ENCODE peak calls at places on chromosomes 12 and 14, in four cellular contexts. B is A549, O is Peyer's patch, A is sigmoid colon. P is an unnamed sample.

GRCh38 chr14:40616579-40616978 is 990.1 kb upstream of the LRFN5 start:
- DNase-seq in B (no peak), O (no peak), A (no peak), P (no peak)

GRCh38 chr12:74051848-74052247 is 485.8 kb upstream of the ATXN7L3B start:
- DNase-seq in B (no peak), O (no peak), A (no peak), P (no peak)

GRCh38 chr12:64612843-64613242 is 2.5 kb downstream of the RASSF3 start:
- DNase-seq in B (no peak), O (no peak), A (no peak), P (no peak)

GRCh38 chr12:100843061-100843460 is 48.5 kb downstream of the ANO4 start:
- DNase-seq in B (no peak), O (no peak), A (no peak), P (no peak)

GRCh38 chr14:21467620-21468019 is 9.1 kb downstream of the RAB2B start:
- DNase-seq in B (no peak), O (no peak), A (no peak), P (no peak)

GRCh38 chr14:50864911-50865310 is 6.9 kb upstream of the ABHD12B start:
- DNase-seq in B (no peak), O (no peak), A (no peak), P (no peak)

GRCh38 chr12:3456809-3457208 is 34.2 kb upstream of the PRMT8 start:
- DNase-seq in B (peak; percentile 15), O (no peak), A (no peak), P (no peak)

GRCh38 chr14:102781063-102781462 is 3.8 kb downstream of the TRAF3 start:
- DNase-seq in B (no peak), O (no peak), A (no peak), P (no peak)

GRCh38 chr12:65248656-65249633 is 29.5 kb upstream of the MSRB3 start:
- DNase-seq in B (no peak), O (no peak), A (no peak), P (no peak)

GRCh38 chr14:39014460-39014859 is 88.6 kb downstream of the SEC23A start:
- DNase-seq in B (no peak), O (no peak), A (no peak), P (no peak)

GRCh38 chr12:1204581-1205121 is 213.6 kb downstream of the ERC1 start:
- DNase-seq in B (no peak), O (no peak), A (no peak), P (no peak)

GRCh38 chr14:100428727-100429126 is 105.6 kb downstream of the SLC25A47 start:
- DNase-seq in B (no peak), O (no peak), A (no peak), P (no peak)

GRCh38 chr14:77092676-77093075 is 5.4 kb upstream of the CIPC start:
- DNase-seq in B (no peak), O (no peak), A (no peak), P (no peak)

GRCh38 chr12:116955382-116956021 is 44.8 kb downstream of the FBXW8 start:
- DNase-seq in B (peak; percentile 68), O (peak; percentile 66), A (no peak), P (no peak)

GRCh38 chr14:96762650-96763049 is 34.5 kb upstream of the VRK1 start:
- DNase-seq in B (peak; percentile 76), O (no peak), A (no peak), P (no peak)

GRCh38 chr12:2057041-2057792 is 4.4 kb downstream of the CACNA1C start:
- DNase-seq in B (peak; percentile 49), O (peak; percentile 78), A (peak; percentile 90), P (no peak)

GRCh38 chr12:15220961-15221885 is at the start of gene RERG:
- DNase-seq in B (peak; percentile 78), O (peak; percentile 85), A (peak; percentile 91), P (peak; percentile 68)

GRCh38 chr14:52977798-52978197 is 26.9 kb upstream of the FERMT2 start:
- DNase-seq in B (no peak), O (no peak), A (no peak), P (no peak)

GRCh38 chr12:133107121-133107520 is 23.0 kb downstream of the ZNF891 start:
- DNase-seq in B (no peak), O (no peak), A (no peak), P (no peak)

GRCh38 chr12:124370851-124371250 is 76.0 kb downstream of the RFLNA start:
- DNase-seq in B (no peak), O (no peak), A (no peak), P (no peak)

GRCh38 chr12:124370384-124370783 is 75.5 kb downstream of the RFLNA start:
- DNase-seq in B (no peak), O (no peak), A (no peak), P (no peak)

GRCh38 chr12:124372831-124373230 is 77.9 kb downstream of the RFLNA start:
- DNase-seq in B (no peak), O (no peak), A (no peak), P (no peak)

GRCh38 chr12:124371366-124371765 is 76.5 kb downstream of the RFLNA start:
- DNase-seq in B (no peak), O (no peak), A (no peak), P (no peak)

GRCh38 chr12:124371970-124372555 is 77.2 kb downstream of the RFLNA start:
- DNase-seq in B (no peak), O (no peak), A (no peak), P (no peak)
- TF ChIP-seq CTCF in B (no peak), O (no peak), A (no peak), P (no peak)

DNA sequence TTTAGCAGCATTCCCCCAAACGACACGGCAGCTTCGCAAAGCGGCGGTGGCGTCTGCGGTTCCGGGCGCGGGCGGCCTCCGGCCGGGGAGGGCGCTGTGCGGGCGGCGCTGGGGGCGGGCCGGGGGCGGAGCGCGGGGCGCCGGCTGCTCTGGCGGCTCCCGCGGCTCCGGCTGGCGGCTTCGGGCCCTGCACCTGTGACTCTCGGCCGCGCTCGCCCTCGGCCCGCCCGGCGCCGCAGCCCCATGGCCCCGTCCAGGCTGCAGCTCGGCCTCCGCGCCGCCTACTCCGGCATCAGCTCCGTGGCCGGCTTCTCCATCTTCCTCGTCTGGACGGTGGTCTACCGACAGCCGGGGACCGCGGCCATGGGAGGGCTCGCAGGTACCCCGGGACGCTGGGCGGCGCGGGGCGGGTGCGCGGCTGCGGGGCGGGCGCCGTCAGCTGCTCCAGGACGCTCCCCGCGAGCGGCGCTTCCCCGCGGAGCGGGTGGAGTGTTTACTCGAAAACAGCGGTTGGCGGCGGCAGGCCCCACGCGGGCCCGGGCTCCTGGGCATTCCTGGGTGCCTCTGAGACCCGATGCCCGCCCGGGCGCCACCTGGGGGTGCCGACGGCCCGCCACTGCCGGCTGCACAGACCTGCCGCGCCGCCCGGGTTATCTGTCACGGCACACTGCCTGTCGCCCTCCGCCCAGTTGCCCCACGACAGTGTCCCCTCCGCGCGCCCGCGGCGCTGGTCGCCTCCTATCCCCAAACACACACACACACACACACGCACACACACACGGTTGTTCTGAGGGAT is at the start of gene SLC48A1:
- DNase-seq in B (peak; percentile 72), O (peak; percentile 86), A (peak; percentile 87), P (peak; percentile 80)
- TF ChIP-seq CTCF in B (peak; percentile 71), O (peak; percentile 35), A (no peak), P (peak; percentile 52)

GRCh38 chr14:68922201-68922613 is 56.9 kb downstream of the ACTN1 start:
- DNase-seq in B (no peak), O (no peak), A (peak; percentile 80), P (no peak)

GRCh38 chr14:68921049-68921448 is 58.1 kb downstream of the ACTN1 start:
- DNase-seq in B (no peak), O (no peak), A (no peak), P (no peak)

GRCh38 chr14:68922886-68923285 is 56.2 kb downstream of the ACTN1 start:
- DNase-seq in B (no peak), O (no peak), A (peak; percentile 89), P (no peak)

GRCh38 chr14:68919129-68919927 is 59.8 kb downstream of the ACTN1 start:
- DNase-seq in B (no peak), O (no peak), A (no peak), P (no peak)

DNA sequence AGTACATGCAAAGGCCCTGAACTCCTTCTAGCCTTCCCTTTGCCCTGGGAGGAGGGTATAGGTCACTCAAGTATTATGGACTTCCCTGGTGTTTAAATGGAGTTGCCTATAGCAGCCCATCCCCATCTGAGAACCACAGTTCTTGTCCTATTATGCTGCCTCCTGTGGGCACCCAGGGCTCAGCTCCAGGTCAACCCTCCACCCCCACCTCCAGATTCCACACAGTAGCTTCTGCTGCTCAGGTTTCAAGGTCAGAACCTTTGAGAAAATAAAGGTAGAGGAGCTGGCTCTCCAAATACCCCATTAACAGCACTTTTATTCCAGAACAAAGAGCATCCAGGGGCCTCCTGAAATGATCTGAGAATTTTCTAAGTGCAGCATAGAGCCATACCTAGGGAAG is 57.4 kb downstream of the ACTN1 start:
- DNase-seq in B (no peak), O (no peak), A (no peak), P (no peak)
- TF ChIP-seq CTCF in B (no peak), O (no peak), A (no peak), P (no peak)

GRCh38 chr14:42806909-42807315 is 1200.2 kb downstream of the LRFN5 start:
- DNase-seq in B (no peak), O (no peak), A (no peak), P (no peak)
- TF ChIP-seq CTCF in B (no peak), O (no peak), A (no peak), P (no peak)

DNA sequence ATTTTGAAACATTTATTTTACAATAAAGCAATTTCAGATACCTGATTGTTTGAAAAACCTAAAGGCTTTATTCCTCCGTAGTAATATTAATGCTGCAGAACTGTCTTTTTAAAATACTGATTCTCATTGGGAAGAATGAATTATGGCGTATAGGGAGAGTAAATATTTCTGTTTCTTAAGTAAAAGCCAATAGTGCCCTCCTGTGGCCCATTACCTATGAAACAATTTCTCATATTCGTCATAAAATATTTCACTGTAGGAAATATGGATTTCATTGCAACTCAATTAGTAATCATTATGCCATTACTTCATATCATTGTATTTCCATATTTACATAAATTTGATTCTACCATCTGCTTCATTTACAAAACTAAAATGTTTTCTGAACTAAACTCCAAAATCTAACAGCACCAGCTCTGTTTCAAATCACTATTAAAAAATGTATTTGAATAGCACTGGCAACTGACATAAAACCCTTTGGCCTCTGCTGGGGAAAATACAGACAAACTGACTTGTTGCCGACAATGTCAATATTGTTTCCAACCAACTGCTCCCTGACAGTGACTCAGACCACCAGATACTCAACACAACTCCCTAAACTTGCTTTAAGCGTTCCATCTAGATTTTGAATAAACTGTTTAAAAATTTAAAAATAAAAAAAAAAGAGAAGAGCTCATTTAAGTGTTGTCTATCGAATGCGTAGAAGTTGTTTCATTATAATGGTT is 290.3 kb downstream of the NAV3 start:
- DNase-seq in B (peak; percentile 63), O (no peak), A (no peak), P (no peak)
- TF ChIP-seq CTCF in B (peak; percentile 53), O (no peak), A (no peak), P (no peak)

GRCh38 chr12:46659844-46660243 is 166.0 kb downstream of the SLC38A4 start:
- DNase-seq in B (no peak), O (no peak), A (no peak), P (no peak)

GRCh38 chr12:46660276-46660675 is 165.5 kb downstream of the SLC38A4 start:
- DNase-seq in B (no peak), O (no peak), A (no peak), P (no peak)

GRCh38 chr12:46663297-46663696 is 162.5 kb downstream of the SLC38A4 start:
- DNase-seq in B (peak; percentile 22), O (no peak), A (no peak), P (no peak)

GRCh38 chr12:46660719-46661118 is 165.1 kb downstream of the SLC38A4 start:
- DNase-seq in B (no peak), O (no peak), A (no peak), P (no peak)

GRCh38 chr12:46661161-46661845 is 164.5 kb downstream of the SLC38A4 start:
- DNase-seq in B (peak; percentile 90), O (no peak), A (no peak), P (no peak)
- TF ChIP-seq CTCF in B (peak; percentile 77), O (peak; percentile 78), A (peak; percentile 83), P (peak; percentile 65)

P was measured in CD4-positive, alpha-beta T cell.